ENCODE peak calls at places on chromosomes 13 and 19, in five cellular contexts. F is H1, H is mesendoderm, G is neuronal stem cell, I is IMR-90. V is an unnamed sample. For H3K4me1, the result is how much of the 10 kb centered on the place peaks cover.

GRCh38 chr13:36918246-36919060 is 1.6 kb downstream of the SMAD9 start:
- DNase-seq in F (no peak), H (peak), G (no peak), I (peak), V (no peak)

GRCh38 chr13:29503041-29503837 is 92.2 kb downstream of the SLC7A1 start:
- DNase-seq in F (peak), H (peak), G (no peak), I (peak), V (peak)

GRCh38 chr19:44647144-44647543 is 3.4 kb downstream of the PVR start:
- DNase-seq in F (no peak), H (no peak), G (no peak), I (no peak), V (no peak)

GRCh38 chr19:28019901-28020300 is 1193.0 kb downstream of the UQCRFS1 start:
- DNase-seq in F (no peak), H (no peak), G (no peak), I (no peak), V (no peak)

GRCh38 chr19:51688665-51689571 is 4.2 kb upstream of the SPACA6 start:
- DNase-seq in F (no peak), H (peak), G (peak), I (peak), V (peak)

GRCh38 chr19:32599736-32600157 is 18.8 kb downstream of the PDCD5 start:
- DNase-seq in F (no peak), H (peak), G (peak), I (peak), V (no peak)

GRCh38 chr19:48418317-48419064 is 25.0 kb downstream of the GRIN2D start:
- DNase-seq in F (no peak), H (peak), G (no peak), I (peak), V (peak)

GRCh38 chr19:40348961-40349507 is 539 bp downstream of the PLD3 start:
- DNase-seq in F (no peak), H (peak), G (no peak), I (peak), V (no peak)

GRCh38 chr13:103031332-103031873 is 34.8 kb downstream of the SLC10A2 start:
- DNase-seq in F (no peak), H (no peak), G (no peak), I (no peak), V (no peak)

GRCh38 chr13:30191491-30192100 is 115.8 kb downstream of the KATNAL1 start:
- DNase-seq in F (no peak), H (no peak), G (no peak), I (peak), V (no peak)

GRCh38 chr19:6765738-6766356 is 1.4 kb downstream of the SH2D3A start:
- DNase-seq in F (peak), H (peak), G (no peak), I (no peak), V (peak)

GRCh38 chr13:30340367-30341184 is 33.2 kb upstream of the KATNAL1 start:
- DNase-seq in F (no peak), H (peak), G (no peak), I (peak), V (no peak)

GRCh38 chr13:75636339-75637095 is 387 bp downstream of the LMO7 start:
- DNase-seq in F (no peak), H (peak), G (peak), I (peak), V (peak)

DNA sequence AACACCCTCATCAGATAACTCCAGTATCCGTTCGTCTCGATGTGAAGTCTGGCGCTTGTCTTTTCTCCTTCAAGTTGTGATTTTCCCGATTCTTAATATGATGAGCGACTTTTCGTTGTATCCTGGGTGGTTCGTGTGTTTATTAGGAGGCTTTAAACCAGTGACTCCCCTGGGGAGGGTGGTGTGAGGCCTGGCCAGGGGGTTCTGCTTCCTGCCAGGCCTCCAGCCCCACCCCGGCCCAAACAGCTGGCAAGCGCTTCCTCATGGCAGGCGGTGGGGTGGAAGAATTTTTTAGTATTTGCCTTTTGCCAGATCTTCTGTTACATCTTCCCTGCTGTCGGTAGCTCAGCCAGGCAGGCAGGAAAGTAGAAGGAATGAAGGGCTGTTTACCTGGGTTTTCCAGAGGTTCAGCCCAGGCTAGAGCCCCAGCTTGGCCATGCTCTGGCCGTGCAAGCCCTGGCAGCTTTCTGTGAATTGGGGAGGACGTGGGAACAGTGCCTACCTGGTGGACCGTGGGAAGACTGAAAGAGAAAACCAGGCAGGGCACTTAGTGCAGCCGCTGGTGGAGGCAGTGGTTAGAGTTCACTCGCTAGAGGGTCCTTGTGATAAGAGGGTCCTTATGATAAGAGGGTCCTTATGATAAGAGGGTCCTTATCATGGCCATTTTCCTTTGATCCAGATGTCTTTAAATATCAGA is 37.7 kb upstream of the DCUN1D2 start:
- DNase-seq in F (no peak), H (no peak), G (no peak), I (no peak), V (no peak)
- H2AK5ac ChIP-seq in F (no peak), H (no peak), G (no peak), I (no peak), V (no peak)

GRCh38 chr19:1103691-1104451 is at the start of gene GPX4:
- DNase-seq in F (peak), H (peak), G (peak), I (peak), V (peak)

GRCh38 chr19:1106841-1107654 is 3.3 kb downstream of the GPX4 start:
- DNase-seq in F (no peak), H (peak), G (no peak), I (peak), V (no peak)

GRCh38 chr19:1104452-1105216 is 840 bp downstream of the GPX4 start:
- DNase-seq in F (no peak), H (peak), G (peak), I (peak), V (peak)

GRCh38 chr19:1105873-1106840 is 2.4 kb downstream of the GPX4 start:
- DNase-seq in F (no peak), H (no peak), G (no peak), I (no peak), V (no peak)

GRCh38 chr19:1105217-1105872 is 1.6 kb downstream of the GPX4 start:
- DNase-seq in F (no peak), H (no peak), G (no peak), I (peak), V (no peak)
- H3K4me1 ChIP-seq in F (under half), H (under half), G (under half), I (under half), V (under half)

GRCh38 chr19:46081928-46082727 is 41.3 kb upstream of the IGFL4 start:
- DNase-seq in F (no peak), H (peak), G (peak), I (peak), V (peak)
- H2AK5ac ChIP-seq in F (no peak), H (no peak), G (no peak), I (no peak), V (no peak)

DNA sequence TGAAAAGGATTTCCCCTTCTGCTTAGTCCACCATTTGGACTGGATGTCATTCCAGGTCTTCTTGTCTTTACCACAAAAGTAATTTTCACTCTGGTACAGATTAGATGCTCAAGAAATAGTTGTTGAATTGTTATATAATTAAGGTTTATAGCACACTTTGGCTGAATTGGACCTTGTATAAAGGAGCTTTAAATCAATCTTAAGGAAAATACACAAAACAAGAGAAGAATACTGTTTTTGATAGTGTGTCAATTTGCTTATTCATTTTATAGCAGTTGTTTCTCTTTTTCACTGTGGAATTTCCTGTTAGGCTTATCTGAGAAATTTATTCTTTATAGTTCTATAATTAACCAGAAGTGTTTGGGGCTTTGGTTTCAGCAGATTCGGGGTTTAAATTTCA is 62.7 kb upstream of the TDRD3 start:
- DNase-seq in F (no peak), H (no peak), G (no peak), I (no peak), V (no peak)
- H3K4me1 ChIP-seq in F (under half), H (under half), G (under half), I (under half), V (under half)

GRCh38 chr13:114065141-114065925 is 67.1 kb downstream of the RASA3 start:
- DNase-seq in F (peak), H (peak), G (no peak), I (peak), V (peak)

GRCh38 chr13:114065926-114066774 is 66.3 kb downstream of the RASA3 start:
- DNase-seq in F (no peak), H (no peak), G (no peak), I (no peak), V (no peak)

GRCh38 chr13:114067886-114068722 is 64.3 kb downstream of the RASA3 start:
- DNase-seq in F (no peak), H (no peak), G (no peak), I (no peak), V (no peak)

GRCh38 chr13:114067381-114067885 is 65.0 kb downstream of the RASA3 start:
- DNase-seq in F (no peak), H (no peak), G (no peak), I (peak), V (no peak)

GRCh38 chr13:114066956-114067355 is 65.5 kb downstream of the RASA3 start:
- DNase-seq in F (no peak), H (no peak), G (no peak), I (no peak), V (no peak)
- H2AK5ac ChIP-seq in F (no peak), H (no peak), G (peak), I (no peak), V (no peak)

GRCh38 chr13:101846701-101847100 is 394.2 kb downstream of the ITGBL1 start:
- DNase-seq in F (no peak), H (no peak), G (no peak), I (no peak), V (no peak)
- H3K4me1 ChIP-seq in F (under half), H (under half), G (under half), I (under half), V (under half)

GRCh38 chr13:19782049-19782726 is 557 bp downstream of the PSPC1 start:
- DNase-seq in F (no peak), H (peak), G (peak), I (peak), V (no peak)
- H2AK5ac ChIP-seq in F (peak), H (no peak), G (peak), I (peak), V (no peak)